ENCODE peak calls at places on chromosomes 16 and 17, in seven cellular contexts. Y is kidney; W is anterior cingulate cortex; I is ELR; A is thyroid gland; S is stimulated activated CD4-positive, alpha-beta T cell treated with anti-CD3 and anti-CD28 coated beads, Interleukin-4, amount 100 ng/mL, for 1 hour; T is GF-D8. X is an unnamed sample.

GRCh38 chr16:79714440-79714839 is 113.9 kb upstream of the MAF start:
- DNase-seq in Y (no peak), W (no peak), I (no peak), A (no peak), S (no peak), T (no peak), X (no peak)

GRCh38 chr17:81291662-81292061 is 3.4 kb downstream of the SLC38A10 start:
- DNase-seq in Y (peak; percentile 86), W (no peak), I (peak; percentile 58), A (peak; percentile 85), S (peak; percentile 78), T (peak; percentile 10), X (peak; percentile 89)

GRCh38 chr17:17243163-17243562 is 6.2 kb upstream of the FLCN start:
- DNase-seq in Y (no peak), W (no peak), I (no peak), A (no peak), S (no peak), T (no peak), X (no peak)

GRCh38 chr17:45316271-45317112 is at the start of gene MAP3K14:
- DNase-seq in Y (peak; percentile 94), W (peak; percentile 60), I (peak; percentile 79), A (peak; percentile 83), S (peak; percentile 62), T (peak; percentile 47), X (peak; percentile 93)

GRCh38 chr17:30263552-30264333 is 28.0 kb downstream of the BLMH start:
- DNase-seq in Y (no peak), W (no peak), I (no peak), A (no peak), S (no peak), T (no peak), X (no peak)

GRCh38 chr16:17491140-17491662 is 20.4 kb upstream of the XYLT1 start:
- DNase-seq in Y (no peak), W (no peak), I (no peak), A (no peak), S (no peak), T (no peak), X (no peak)

GRCh38 chr17:47990962-47991731 is 20.2 kb downstream of the CDK5RAP3 start:
- DNase-seq in Y (no peak), W (no peak), I (no peak), A (no peak), S (no peak), T (no peak), X (no peak)

GRCh38 chr16:8376430-8376829 is 213.9 kb downstream of the TMEM114 start:
- DNase-seq in Y (no peak), W (no peak), I (no peak), A (no peak), S (no peak), T (no peak), X (no peak)

GRCh38 chr17:34997355-34997862 is 17.1 kb downstream of the LIG3 start:
- DNase-seq in Y (peak; percentile 74), W (no peak), I (no peak), A (peak; percentile 95), S (no peak), T (no peak), X (no peak)

GRCh38 chr17:21194688-21195087 is 19.3 kb downstream of the TMEM11 start:
- DNase-seq in Y (no peak), W (no peak), I (no peak), A (peak; percentile 69), S (no peak), T (no peak), X (no peak)

GRCh38 chr16:49599281-49599680 is 225.7 kb downstream of the C16orf78 start:
- DNase-seq in Y (no peak), W (no peak), I (no peak), A (no peak), S (no peak), T (no peak), X (no peak)

GRCh38 chr17:80692931-80693467 is 148.4 kb downstream of the RPTOR start:
- DNase-seq in Y (no peak), W (no peak), I (no peak), A (no peak), S (no peak), T (no peak), X (no peak)

GRCh38 chr16:30521873-30522641 is 4.3 kb downstream of the ZNF768 start:
- DNase-seq in Y (peak; percentile 74), W (no peak), I (no peak), A (no peak), S (no peak), T (no peak), X (no peak)

GRCh38 chr17:7020894-7021664 is 1.8 kb upstream of the BCL6B start:
- DNase-seq in Y (peak; percentile 53), W (no peak), I (no peak), A (no peak), S (no peak), T (no peak), X (peak; percentile 49)

GRCh38 chr17:69144621-69145255 is 3.0 kb upstream of the ABCA6 start:
- DNase-seq in Y (no peak), W (no peak), I (no peak), A (no peak), S (no peak), T (no peak), X (no peak)

GRCh38 chr16:88381820-88382451 is 823 bp upstream of the ZNF469 start:
- DNase-seq in Y (peak; percentile 48), W (no peak), I (no peak), A (no peak), S (no peak), T (no peak), X (no peak)

GRCh38 chr17:40326014-40326831 is 17.2 kb downstream of the RARA start:
- DNase-seq in Y (peak; percentile 69), W (no peak), I (no peak), A (no peak), S (no peak), T (peak; percentile 44), X (peak; percentile 53)

GRCh38 chr17:77318491-77319210 is 177.9 kb downstream of the SEC14L1 start:
- DNase-seq in Y (peak; percentile 77), W (no peak), I (peak; percentile 49), A (peak; percentile 79), S (no peak), T (no peak), X (peak; percentile 83)

GRCh38 chr16:78693496-78693895 is 594.0 kb downstream of the WWOX start:
- DNase-seq in Y (no peak), W (no peak), I (no peak), A (no peak), S (no peak), T (no peak), X (no peak)

GRCh38 chr17:17732444-17732843 is 51.2 kb downstream of the RAI1 start:
- DNase-seq in Y (no peak), W (no peak), I (no peak), A (no peak), S (no peak), T (no peak), X (no peak)

GRCh38 chr16:74778646-74779045 is 4.0 kb upstream of the FA2H start:
- DNase-seq in Y (no peak), W (no peak), I (no peak), A (peak; percentile 73), S (no peak), T (no peak), X (no peak)

GRCh38 chr16:73122604-73123386 is 74.9 kb upstream of the ZFHX3 start:
- DNase-seq in Y (no peak), W (no peak), I (no peak), A (peak; percentile 10), S (no peak), T (no peak), X (no peak)

GRCh38 chr17:15999141-15999973 is at the start of the genes TTC19 and ZSWIM7:
- DNase-seq in Y (peak; percentile 99), W (peak; percentile 88), I (peak; percentile 96), A (peak; percentile 98), S (peak; percentile 93), T (peak; percentile 67), X (peak; percentile 99)

GRCh38 chr16:79848739-79849518 is 248.4 kb upstream of the MAF start:
- DNase-seq in Y (no peak), W (no peak), I (no peak), A (peak; percentile 8), S (no peak), T (no peak), X (no peak)

GRCh38 chr17:79922161-79922569 is 82.9 kb upstream of the CBX4 start:
- DNase-seq in Y (peak; percentile 67), W (no peak), I (no peak), A (no peak), S (no peak), T (no peak), X (no peak)